ENCODE peak calls at places on chromosomes 7 and 10, in six cellular contexts. K, C, Z, X, R and Q are unnamed samples.
A peak's percentile ranks its signal among the peaks of the same experiment; 100 is the strongest.

GRCh38 chr10:114261116-114261515 is 22.1 kb downstream of the VWA2 start:
- DNase-seq in K (peak; percentile 54), R (no peak), C (no peak), Z (peak; percentile 60), X (no peak), Q (peak; percentile 49)

GRCh38 chr7:953547-954327 is 743 bp downstream of the ADAP1 start:
- DNase-seq in R (peak; percentile 56), X (no peak), Z (peak; percentile 42), K (peak; percentile 19), C (peak; percentile 84), Q (no peak)

GRCh38 chr7:134813668-134814067 is 34.2 kb downstream of the CALD1 start:
- DNase-seq in X (no peak), K (peak; percentile 38), Z (peak; percentile 85), R (no peak), C (no peak), Q (no peak)

GRCh38 chr7:155918720-155919399 is 106.6 kb upstream of the SHH start:
- DNase-seq in K (peak; percentile 89), X (peak; percentile 96), R (no peak), C (no peak), Z (peak; percentile 82), Q (no peak)

GRCh38 chr7:125424721-125425120 is 495.1 kb upstream of the POT1 start:
- DNase-seq in Z (no peak), R (no peak), C (no peak), X (no peak), K (peak; percentile 92), Q (no peak)

GRCh38 chr7:18792866-18793595 is 297.5 kb downstream of the HDAC9 start:
- DNase-seq in R (no peak), K (no peak), X (no peak), C (no peak), Z (peak; percentile 24), Q (no peak)

GRCh38 chr7:53428045-53428444 is 392.6 kb downstream of the POM121L12 start:
- DNase-seq in Z (no peak), C (no peak), R (no peak), X (no peak), K (no peak), Q (no peak)

GRCh38 chr7:86600506-86601290 is 43.0 kb upstream of the GRM3 start:
- DNase-seq in R (no peak), Z (no peak), X (no peak), K (no peak), C (peak; percentile 80), Q (no peak)

GRCh38 chr10:32981760-32982159 is 23.7 kb upstream of the ITGB1 start:
- DNase-seq in K (peak; percentile 48), R (no peak), Z (peak; percentile 93), C (no peak), X (no peak), Q (no peak)

GRCh38 chr10:117662790-117663540 is 120.4 kb downstream of the EMX2 start:
- DNase-seq in Z (no peak), C (no peak), R (no peak), X (no peak), K (no peak), Q (no peak)

GRCh38 chr7:140719711-140720110 is 23.2 kb downstream of the NDUFB2 start:
- DNase-seq in X (no peak), R (no peak), C (no peak), K (peak; percentile 5), Z (peak; percentile 58), Q (no peak)

GRCh38 chr7:117750612-117751563 is 122.4 kb downstream of the CTTNBP2 start:
- DNase-seq in X (no peak), K (peak; percentile 41), Z (peak; percentile 33), R (no peak), C (no peak), Q (no peak)

GRCh38 chr7:28132959-28133745 is 47.4 kb downstream of the JAZF1 start:
- DNase-seq in X (no peak), K (no peak), R (no peak), C (no peak), Z (no peak), Q (no peak)

GRCh38 chr10:101063548-101064414 is 2.0 kb downstream of the KAZALD1 start:
- DNase-seq in Z (no peak), X (no peak), K (no peak), C (no peak), R (no peak), Q (no peak)

GRCh38 chr7:27147211-27148030 is at the start of gene HOXA6:
- DNase-seq in K (no peak), C (no peak), X (no peak), Z (no peak), R (peak; percentile 78), Q (no peak)

GRCh38 chr10:12387561-12388210 is 38.3 kb downstream of the CAMK1D start:
- DNase-seq in Z (no peak), R (no peak), C (no peak), X (no peak), K (no peak), Q (no peak)

GRCh38 chr7:139753079-139753692 is 24.6 kb downstream of the HIPK2 start:
- DNase-seq in R (no peak), C (no peak), K (no peak), X (no peak), Z (no peak), Q (no peak)

GRCh38 chr7:109552017-109552416 is 982.3 kb downstream of the DNAJB9 start:
- DNase-seq in Z (no peak), K (no peak), R (no peak), C (no peak), X (no peak), Q (no peak)

GRCh38 chr7:45163692-45164052 is 6.1 kb downstream of the RAMP3 start:
- DNase-seq in X (no peak), Z (no peak), C (no peak), K (no peak), R (no peak), Q (no peak)

GRCh38 chr10:56880541-56880940 is 519.5 kb upstream of the ZWINT start:
- DNase-seq in C (no peak), X (no peak), R (no peak), Z (no peak), K (no peak), Q (no peak)

GRCh38 chr7:19442016-19442785 is 266.6 kb downstream of the POLR1F start:
- DNase-seq in C (no peak), R (no peak), K (peak; percentile 42), X (peak; percentile 15), Z (peak; percentile 80), Q (peak; percentile 30)

GRCh38 chr7:50953820-50954219 is 171.1 kb upstream of the GRB10 start:
- DNase-seq in R (no peak), Z (peak; percentile 68), K (peak; percentile 65), X (peak; percentile 17), C (no peak), Q (no peak)

GRCh38 chr7:67407351-67407750 is 410.7 kb downstream of the TYW1 start:
- DNase-seq in Z (no peak), X (no peak), K (no peak), R (no peak), C (no peak), Q (no peak)

GRCh38 chr7:116122972-116123595 is 87.3 kb upstream of the TES start:
- DNase-seq in C (no peak), K (peak; percentile 46), X (peak; percentile 17), R (no peak), Z (peak; percentile 78), Q (peak; percentile 21)

GRCh38 chr7:80231719-80232118 is 97.1 kb downstream of the GNAI1 start:
- DNase-seq in R (no peak), C (no peak), Z (peak; percentile 60), X (no peak), K (peak; percentile 93), Q (no peak)

DNA sequence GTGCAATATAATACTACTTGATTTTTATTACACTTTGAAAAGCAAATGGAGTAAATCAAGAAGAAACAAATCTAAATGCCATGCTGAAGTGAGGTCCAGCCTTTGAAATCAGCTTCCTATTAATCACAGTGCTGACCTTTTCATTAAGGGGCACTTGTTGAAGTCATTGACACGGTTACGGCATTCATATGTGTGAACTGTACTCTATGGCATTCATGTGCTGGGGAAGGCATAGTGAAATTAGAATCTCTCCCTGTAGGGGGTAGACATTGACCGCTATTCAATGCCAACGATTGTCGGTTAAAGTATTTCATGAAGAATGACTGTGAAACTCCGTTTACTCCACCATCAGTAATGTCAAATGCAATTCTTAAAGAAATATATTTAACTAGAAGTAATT is 296.1 kb upstream of the SEMA3A start:
- DNase-seq in X (no peak), Z (peak; percentile 30), R (no peak), K (no peak), C (no peak), Q (no peak)
- TF ChIP-seq CTCF in X (no peak), Z (peak; percentile 13), R (peak; percentile 9), K (no peak), C (no peak), Q (peak; percentile 24)

DNA sequence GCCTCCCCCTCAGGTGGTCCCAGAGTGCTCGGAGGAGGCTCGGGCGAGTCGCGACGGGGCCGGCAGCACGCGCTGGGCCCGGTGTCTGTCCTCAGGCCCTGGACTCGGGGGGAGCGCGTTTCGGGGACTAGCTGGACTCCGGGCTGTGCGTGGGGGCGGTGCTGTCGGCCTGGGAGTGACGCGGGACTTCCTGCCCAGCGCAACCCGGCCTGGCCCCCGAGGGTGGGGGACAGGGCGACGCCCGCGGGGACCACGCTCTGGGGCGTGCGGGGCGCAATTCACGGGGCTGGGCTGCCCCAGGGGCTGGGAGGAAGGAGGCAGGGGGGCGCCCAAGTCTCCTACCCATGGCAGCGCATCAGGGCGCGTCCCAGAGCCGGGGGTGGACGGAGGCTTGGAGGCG is 2.4 kb upstream of the VENTX start:
- DNase-seq in K (no peak), R (no peak), C (no peak), Z (no peak), X (no peak), Q (no peak)
- H3K4me3 ChIP-seq in K (no peak overlapping the region), R (peak overlapping the region; percentile 47), C (no peak overlapping the region), Z (no peak overlapping the region), X (no peak overlapping the region), Q (no peak overlapping the region)

GRCh38 chr10:285216-285967 is 150.1 kb downstream of the ZMYND11 start:
- DNase-seq in C (no peak), R (no peak), K (peak; percentile 39), Z (no peak), X (no peak), Q (no peak)

GRCh38 chr10:282294-283139 is 147.3 kb downstream of the ZMYND11 start:
- DNase-seq in C (no peak), K (peak; percentile 57), Z (peak; percentile 17), R (no peak), X (no peak), Q (no peak)

GRCh38 chr10:283140-283479 is 147.9 kb downstream of the ZMYND11 start:
- DNase-seq in X (no peak), Z (no peak), C (no peak), K (no peak), R (no peak), Q (no peak)

GRCh38 chr10:287029-287428 is 151.8 kb downstream of the ZMYND11 start:
- DNase-seq in R (no peak), C (no peak), X (no peak), K (no peak), Z (no peak), Q (no peak)

DNA sequence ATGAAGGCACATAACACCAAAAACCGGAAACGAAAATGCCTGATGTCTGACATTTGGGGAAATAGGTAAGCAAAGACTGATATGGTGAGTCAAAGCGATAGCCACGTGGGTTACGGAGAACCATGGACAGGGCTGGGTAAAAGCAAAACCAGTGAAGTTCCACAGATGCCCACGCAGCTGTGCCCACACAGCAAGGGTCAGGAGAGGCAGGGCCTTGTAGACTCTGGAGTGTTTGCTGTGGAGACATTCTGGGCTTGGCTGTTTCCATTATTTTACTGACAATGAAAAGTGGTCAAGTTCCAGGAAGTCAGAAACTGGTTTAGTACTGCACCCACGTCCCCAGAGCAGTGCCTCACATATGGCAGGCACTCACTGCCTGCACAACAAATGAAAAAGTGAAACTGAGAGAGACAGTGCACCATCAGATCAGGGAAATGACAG is 148.7 kb downstream of the ZMYND11 start:
- DNase-seq in C (no peak), R (no peak), Z (no peak), K (no peak), X (no peak), Q (no peak)
- TF ChIP-seq CTCF in C (no peak), R (no peak), Z (no peak), K (no peak), X (no peak), Q (no peak)

GRCh38 chr7:15557186-15557585 is 4.6 kb downstream of the AGMO start:
- DNase-seq in C (no peak), X (no peak), Z (no peak), K (no peak), R (no peak), Q (no peak)
- H3K4me3 ChIP-seq in C (no peak overlapping the region), X (no peak overlapping the region), Z (no peak overlapping the region), K (no peak overlapping the region), R (peak overlapping the region; percentile 47), Q (peak overlapping the region; percentile 29)